ENCODE peak calls at places on chromosomes 3 and 15, in five cellular contexts. J is upper lobe of right lung, W is stomach, U is HepG2, Y is neural progenitor cell. E is an unnamed sample.

GRCh38 chr3:22969276-22969675 is 233.9 kb upstream of the UBE2E2 start:
- DNase-seq in J (no peak), W (no peak), U (no peak), Y (no peak), E (no peak)

GRCh38 chr3:105354429-105354828 is 12.3 kb upstream of the ALCAM start:
- DNase-seq in J (no peak), W (no peak), U (no peak), Y (peak), E (no peak)

GRCh38 chr3:152646004-152646403 is 188.9 kb upstream of the P2RY1 start:
- DNase-seq in J (no peak), W (no peak), U (no peak), Y (no peak), E (no peak)

GRCh38 chr15:78455749-78456148 is 17.7 kb downstream of the IREB2 start:
- DNase-seq in J (no peak), W (no peak), U (no peak), Y (no peak), E (no peak)

GRCh38 chr3:72210248-72210647 is 425.3 kb upstream of the PROK2 start:
- DNase-seq in J (no peak), W (no peak), U (no peak), Y (no peak), E (no peak)

GRCh38 chr3:25478358-25478757 is 50.3 kb downstream of the RARB start:
- DNase-seq in J (no peak), W (no peak), U (no peak), Y (no peak), E (no peak)

GRCh38 chr3:48595526-48596121 is 495 bp upstream of the COL7A1 start:
- DNase-seq in J (no peak), W (peak), U (peak), Y (peak), E (peak)

GRCh38 chr3:155753038-155753647 is 8.3 kb upstream of the PLCH1 start:
- DNase-seq in J (no peak), W (no peak), U (peak), Y (peak), E (no peak)

GRCh38 chr3:36606871-36607765 is 157.2 kb downstream of the DCLK3 start:
- DNase-seq in J (no peak), W (no peak), U (no peak), Y (no peak), E (no peak)

GRCh38 chr15:99057020-99057419 is 47.9 kb upstream of the SYNM start:
- DNase-seq in J (no peak), W (no peak), U (no peak), Y (peak), E (no peak)

GRCh38 chr3:55549172-55549571 is 62.1 kb upstream of the WNT5A start:
- DNase-seq in J (no peak), W (no peak), U (no peak), Y (peak), E (no peak)

GRCh38 chr3:181725830-181726229 is 14.1 kb downstream of the SOX2 start:
- DNase-seq in J (no peak), W (no peak), U (no peak), Y (peak), E (peak)

GRCh38 chr3:111952086-111952485 is 26.7 kb upstream of the ABHD10 start:
- DNase-seq in J (no peak), W (no peak), U (no peak), Y (no peak), E (no peak)

GRCh38 chr15:42457445-42458442 is 33.2 kb downstream of the ZNF106 start:
- DNase-seq in J (no peak), W (peak), U (no peak), Y (peak), E (no peak)

GRCh38 chr3:139572847-139573672 is 33.5 kb upstream of the RBP1 start:
- DNase-seq in J (no peak), W (no peak), U (no peak), Y (no peak), E (no peak)

GRCh38 chr15:68027388-68027787 is 26.7 kb upstream of the PIAS1 start:
- DNase-seq in J (no peak), W (no peak), U (no peak), Y (no peak), E (no peak)

GRCh38 chr15:68025860-68026424 is 28.2 kb upstream of the PIAS1 start:
- DNase-seq in J (no peak), W (peak), U (peak), Y (no peak), E (no peak)

GRCh38 chr15:68028808-68029207 is 25.3 kb upstream of the PIAS1 start:
- DNase-seq in J (no peak), W (no peak), U (no peak), Y (no peak), E (no peak)

GRCh38 chr15:68029959-68030358 is 24.2 kb upstream of the PIAS1 start:
- DNase-seq in J (no peak), W (no peak), U (no peak), Y (no peak), E (no peak)

DNA sequence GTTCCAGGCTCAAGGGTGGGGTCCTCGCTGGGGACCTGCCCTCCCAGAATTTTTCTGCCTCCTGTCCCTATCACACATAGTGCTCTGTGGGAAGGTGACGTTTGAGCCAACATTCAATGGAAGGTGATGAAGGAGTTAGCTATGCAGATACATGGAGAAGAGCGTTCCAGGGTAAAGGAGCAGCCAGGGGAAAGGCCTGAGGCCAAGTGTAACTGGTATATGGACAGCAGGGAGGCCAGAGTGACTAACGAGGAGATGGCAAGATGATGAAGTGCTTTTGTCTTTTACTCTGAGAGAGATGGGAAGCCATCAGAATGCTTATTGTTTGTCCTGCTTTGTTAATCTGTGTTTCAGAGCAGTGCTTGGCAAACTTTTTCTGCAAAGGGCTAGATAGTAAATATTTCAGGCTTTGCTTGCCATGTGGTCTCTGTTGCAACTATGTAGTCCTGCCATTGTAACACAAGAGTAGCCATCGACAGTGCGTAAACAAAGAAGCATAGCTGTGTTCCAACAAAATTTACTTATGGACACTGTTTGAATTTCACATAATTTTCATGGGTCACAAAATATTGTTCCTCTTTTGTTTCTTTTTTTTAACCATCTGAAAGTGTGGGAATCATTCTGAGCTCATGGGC is 25.9 kb upstream of the PIAS1 start:
- DNase-seq in J (no peak), W (no peak), U (no peak), Y (no peak), E (no peak)
- TF ChIP-seq CTCF in J (no peak), W (no peak), U (no peak), Y (no peak), E (no peak)

DNA sequence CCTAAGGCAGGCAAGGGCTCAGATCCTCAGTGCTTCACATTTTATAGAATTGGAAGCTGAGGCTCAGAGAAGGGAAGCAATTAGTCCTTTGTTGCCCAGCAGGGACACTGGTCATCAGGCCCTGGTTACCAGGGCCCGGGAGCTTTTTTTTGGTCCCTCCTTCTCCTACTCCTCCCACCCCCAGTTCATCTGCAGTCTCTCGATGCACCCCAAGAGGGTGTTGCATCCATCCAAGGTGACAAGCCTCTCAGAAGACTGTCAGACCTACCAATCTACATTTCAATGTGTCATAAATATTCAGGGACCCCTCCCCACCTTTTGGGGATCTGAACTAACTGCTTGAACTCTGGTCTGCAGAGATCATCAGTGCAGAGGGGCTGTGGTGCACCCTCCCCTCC is 31.9 kb downstream of the RNU5B-1 start:
- DNase-seq in J (no peak), W (no peak), U (no peak), Y (peak), E (no peak)
- TF ChIP-seq CTCF in J (no peak), W (no peak), U (no peak), Y (no peak), E (no peak)

GRCh38 chr15:48641416-48641815 is 4.1 kb downstream of the FBN1 start:
- DNase-seq in J (no peak), W (no peak), U (no peak), Y (no peak), E (no peak)
- TF ChIP-seq CTCF in J (no peak), W (no peak), U (peak), Y (peak), E (no peak)

DNA sequence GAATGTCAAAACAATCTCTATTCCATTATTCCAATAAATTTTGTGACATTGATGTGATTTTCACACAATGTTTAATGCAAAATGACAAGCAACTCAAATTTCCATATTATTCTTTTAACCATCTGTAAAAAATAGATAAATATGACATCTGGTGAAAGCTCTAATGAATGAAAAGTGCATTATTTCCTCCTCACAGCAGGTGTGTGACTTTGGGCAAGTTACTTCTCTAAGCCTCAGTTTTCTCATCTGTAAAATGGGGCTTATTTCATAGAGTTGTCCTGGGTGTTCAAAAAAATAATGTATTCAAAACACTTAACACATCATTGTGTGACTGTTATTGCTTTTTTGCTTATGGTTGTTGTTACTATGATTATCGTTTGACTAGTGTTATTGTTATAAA is 70.4 kb downstream of the THBS1 start:
- DNase-seq in J (no peak), W (no peak), U (no peak), Y (no peak), E (no peak)
- TF ChIP-seq CTCF in J (no peak), W (no peak), U (no peak), Y (no peak), E (no peak)

GRCh38 chr15:69903476-69904295 is 194.0 kb downstream of the TLE3 start:
- DNase-seq in J (no peak), W (no peak), U (no peak), Y (no peak), E (no peak)
- TF ChIP-seq CTCF in J (no peak), W (no peak), U (no peak), Y (no peak), E (no peak)

GRCh38 chr3:30320392-30320791 is 286.0 kb upstream of the TGFBR2 start:
- DNase-seq in J (no peak), W (no peak), U (no peak), Y (peak), E (no peak)

GRCh38 chr3:30319713-30320112 is 286.7 kb upstream of the TGFBR2 start:
- DNase-seq in J (no peak), W (no peak), U (peak), Y (peak), E (no peak)

GRCh38 chr3:30321065-30321464 is 285.3 kb upstream of the TGFBR2 start:
- DNase-seq in J (no peak), W (no peak), U (no peak), Y (no peak), E (no peak)

GRCh38 chr3:30324587-30324986 is 281.8 kb upstream of the TGFBR2 start:
- DNase-seq in J (no peak), W (no peak), U (no peak), Y (no peak), E (no peak)
- TF ChIP-seq CTCF in J (no peak), W (no peak), U (no peak), Y (no peak), E (no peak)

GRCh38 chr15:55742498-55742926 is 440 bp downstream of the PRTG start:
- DNase-seq in J (peak), W (no peak), U (no peak), Y (peak), E (no peak)
- TF ChIP-seq CTCF in J (no peak), W (no peak), U (no peak), Y (no peak), E (no peak)

GRCh38 chr15:28989239-28989830 is 103.6 kb downstream of the APBA2 start:
- DNase-seq in J (peak), W (no peak), U (no peak), Y (peak), E (peak)
- TF ChIP-seq CTCF in J (no peak), W (no peak), U (no peak), Y (peak), E (peak)

GRCh38 chr3:11680509-11680908 is 36.8 kb upstream of the VGLL4 start:
- DNase-seq in J (no peak), W (no peak), U (no peak), Y (no peak), E (no peak)
- TF ChIP-seq CTCF in J (no peak), W (no peak), U (no peak), Y (no peak), E (no peak)